ENCODE peak calls at places on chromosomes 6 and 20, in eight cellular contexts. P is progenitor cell of endocrine pancreas, X is GM23248, I is GM04504, D is HTR-8/SVneo, S is body of pancreas, H is cardiac muscle cell, J is NCI-H1436. M is an unnamed sample.

GRCh38 chr6:116060572-116061283 is at the start of gene FRK:
- DNase-seq in I (no peak), J (peak), X (peak), H (peak), S (peak), D (no peak), P (peak), M (no peak)

GRCh38 chr6:124203106-124203811 is 399.6 kb downstream of the NKAIN2 start:
- DNase-seq in J (no peak), X (no peak), P (no peak), I (no peak), S (no peak), D (no peak), H (peak), M (no peak)

GRCh38 chr20:18144541-18145099 is 7.0 kb downstream of the KAT14 start:
- DNase-seq in X (no peak), D (no peak), I (no peak), S (no peak), P (no peak), H (no peak), J (no peak), M (no peak)

GRCh38 chr20:57849126-57849867 is 139.5 kb upstream of the PMEPA1 start:
- DNase-seq in X (peak), P (peak), S (no peak), H (peak), D (no peak), I (no peak), J (no peak), M (no peak)

GRCh38 chr20:47956261-47956995 is 171.1 kb upstream of the SULF2 start:
- DNase-seq in S (no peak), I (no peak), X (no peak), J (no peak), D (no peak), H (peak), P (no peak), M (no peak)

GRCh38 chr20:12358006-12358654 is 440.4 kb downstream of the BTBD3 start:
- DNase-seq in P (no peak), I (no peak), D (no peak), X (no peak), J (no peak), S (no peak), H (peak), M (no peak)

GRCh38 chr6:149558029-149558428 is 8.1 kb upstream of the GINM1 start:
- DNase-seq in D (no peak), X (no peak), J (no peak), I (no peak), H (no peak), P (no peak), S (no peak), M (no peak)

GRCh38 chr20:24445510-24446170 is 23.8 kb upstream of the SYNDIG1 start:
- DNase-seq in S (no peak), I (no peak), D (no peak), J (no peak), X (no peak), P (no peak), H (no peak), M (no peak)

GRCh38 chr6:3237761-3238662 is 10.6 kb upstream of the TUBB2B start:
- DNase-seq in I (no peak), S (no peak), H (no peak), X (no peak), J (no peak), P (no peak), D (no peak), M (no peak)

GRCh38 chr6:35727206-35727934 is 9.5 kb upstream of the ARMC12 start:
- DNase-seq in P (peak), S (peak), H (peak), J (peak), D (peak), I (no peak), X (peak), M (no peak)

GRCh38 chr6:50093116-50093937 is 43.6 kb upstream of the DEFB112 start:
- DNase-seq in P (no peak), X (no peak), I (no peak), S (no peak), H (no peak), D (no peak), J (no peak), M (no peak)

GRCh38 chr20:5933802-5934436 is 16.4 kb downstream of the TRMT6 start:
- DNase-seq in H (peak), I (no peak), J (peak), S (no peak), X (no peak), D (no peak), P (no peak), M (no peak)

GRCh38 chr6:30196376-30196775 is 16.8 kb downstream of the TRIM26 start:
- DNase-seq in S (no peak), D (no peak), I (no peak), P (no peak), H (no peak), J (no peak), X (no peak), M (no peak)

GRCh38 chr6:77463308-77463880 is at the start of gene HTR1B:
- DNase-seq in P (peak), S (no peak), D (no peak), J (no peak), I (no peak), H (peak), X (peak), M (no peak)

GRCh38 chr6:46891396-46891795 is 30.3 kb downstream of the ADGRF5 start:
- DNase-seq in I (no peak), P (no peak), S (no peak), X (no peak), D (no peak), H (no peak), J (no peak), M (no peak)

GRCh38 chr6:26571592-26572296 is 25.0 kb upstream of the ABT1 start:
- DNase-seq in X (peak), D (peak), P (no peak), J (peak), I (peak), S (peak), H (peak), M (peak)

GRCh38 chr6:50822078-50822476 is 3.4 kb downstream of the TFAP2B start:
- DNase-seq in P (no peak), H (no peak), X (peak), J (peak), I (no peak), D (no peak), S (no peak), M (no peak)

GRCh38 chr6:122289721-122290501 is 109.5 kb upstream of the HSF2 start:
- DNase-seq in H (peak), J (no peak), P (no peak), D (no peak), S (no peak), X (peak), I (no peak), M (no peak)

GRCh38 chr20:11159728-11160127 is 485.9 kb upstream of the JAG1 start:
- DNase-seq in D (no peak), H (peak), S (no peak), P (no peak), X (peak), I (no peak), J (no peak), M (no peak)

GRCh38 chr20:54172856-54173652 is 732 bp downstream of the CYP24A1 start:
- DNase-seq in P (no peak), S (peak), H (peak), D (no peak), I (no peak), J (no peak), X (peak), M (no peak)

M was measured in HS-27A.